ENCODE peak calls at places on chromosomes 4 and X, in ten cellular contexts. I is lower leg skin, E is fibroblast of lung, N is astrocyte of the spinal cord, S is testis, R is WERI-Rb-1, B is GM23338, Z is endodermal cell, H is fibroblast of pulmonary artery, T is fibroblast of mammary gland. P is an unnamed sample.

GRCh38 chrX:19912-20571 is 261.1 kb upstream of the PLCXD1 start:
- DNase-seq in E (no peak), N (peak), R (no peak), H (no peak), S (no peak), T (no peak), Z (peak), B (peak), I (no peak), P (no peak)

GRCh38 chr4:61527886-61528285 is 327.8 kb downstream of the ADGRL3 start:
- DNase-seq in R (no peak), N (peak), E (peak), Z (no peak), S (no peak), B (no peak), T (no peak), H (no peak), I (no peak), P (no peak)

GRCh38 chr4:8029689-8030088 is 90.0 kb upstream of the AFAP1 start:
- DNase-seq in R (peak), I (no peak), B (no peak), T (peak), N (no peak), Z (no peak), S (no peak), E (no peak), H (no peak), P (no peak)

GRCh38 chr4:36280555-36280954 is 861 bp upstream of the DTHD1 start:
- DNase-seq in S (no peak), R (no peak), H (no peak), N (no peak), T (no peak), E (no peak), I (no peak), Z (peak), B (peak), P (no peak)

GRCh38 chrX:130393451-130394074 is 8.1 kb upstream of the GPR119 start:
- DNase-seq in B (peak), N (peak), I (no peak), H (peak), S (peak), E (peak), T (peak), Z (peak), R (peak), P (peak)

GRCh38 chrX:18995216-18995615 is 11.3 kb upstream of the PHKA2 start:
- DNase-seq in T (peak), B (no peak), I (no peak), S (no peak), E (peak), N (peak), H (peak), Z (no peak), R (no peak), P (no peak)

GRCh38 chr4:8592366-8593267 is at the start of gene CPZ:
- DNase-seq in H (peak), I (no peak), T (peak), R (peak), Z (peak), S (peak), N (peak), E (peak), B (peak), P (no peak)

GRCh38 chr4:2927016-2927695 is 36.0 kb downstream of the NOP14 start:
- DNase-seq in T (no peak), S (no peak), R (no peak), Z (no peak), I (no peak), E (no peak), N (no peak), H (no peak), B (no peak), P (no peak)

GRCh38 chrX:69503228-69503834 is 795 bp upstream of the NALF2 start:
- DNase-seq in B (peak), Z (no peak), T (peak), N (no peak), E (peak), H (peak), S (peak), I (no peak), R (peak), P (no peak)

GRCh38 chrX:2184089-2184488 is 316.7 kb downstream of the DHRSX start:
- DNase-seq in B (no peak), I (no peak), E (no peak), H (no peak), Z (no peak), T (no peak), S (no peak), N (no peak), R (no peak), P (no peak)

GRCh38 chrX:141185366-141185765 is 8.4 kb upstream of the LDOC1 start:
- DNase-seq in E (no peak), I (no peak), B (no peak), N (no peak), T (no peak), S (no peak), Z (no peak), H (no peak), R (no peak), P (no peak)

GRCh38 chr4:82715731-82716617 is 82.6 kb downstream of the SCD5 start:
- DNase-seq in S (no peak), I (no peak), R (no peak), B (no peak), T (peak), N (no peak), E (no peak), H (peak), Z (peak), P (no peak)

GRCh38 chr4:161581262-161581661 is 582.5 kb downstream of the FSTL5 start:
- DNase-seq in N (peak), T (no peak), H (peak), B (no peak), I (no peak), S (no peak), R (no peak), E (peak), Z (no peak), P (no peak)

GRCh38 chr4:96315815-96316214 is 475.9 kb downstream of the PDHA2 start:
- DNase-seq in H (peak), E (no peak), S (no peak), R (no peak), N (no peak), Z (no peak), T (no peak), B (no peak), I (no peak), P (no peak)

GRCh38 chr4:12411072-12411471 is 982.4 kb upstream of the HS3ST1 start:
- DNase-seq in B (no peak), N (peak), Z (no peak), E (peak), T (peak), S (no peak), I (no peak), R (no peak), H (peak), P (peak)

GRCh38 chr4:99383833-99384392 is 31.4 kb upstream of the ADH1C start:
- DNase-seq in R (no peak), N (peak), B (no peak), H (peak), I (peak), T (peak), S (peak), Z (no peak), E (peak), P (no peak)

GRCh38 chr4:153620352-153620751 is 63.7 kb upstream of the TLR2 start:
- DNase-seq in T (peak), B (no peak), E (peak), S (no peak), Z (no peak), H (no peak), R (no peak), N (peak), I (no peak), P (no peak)

GRCh38 chr4:109321232-109321631 is 18.8 kb upstream of the COL25A1 start:
- DNase-seq in H (no peak), Z (no peak), E (no peak), T (no peak), B (no peak), R (no peak), I (no peak), N (no peak), S (no peak), P (no peak)

GRCh38 chr4:180437601-180438000 is 1805.6 kb upstream of the TENM3 start:
- DNase-seq in B (no peak), H (no peak), I (no peak), E (no peak), S (no peak), T (no peak), R (no peak), Z (no peak), N (no peak), P (no peak)

GRCh38 chrX:10242036-10242435 is 85.3 kb downstream of the CLCN4 start:
- DNase-seq in Z (no peak), H (no peak), T (no peak), N (no peak), R (no peak), I (no peak), B (no peak), E (no peak), S (no peak), P (no peak)

GRCh38 chrX:40173662-40174593 is 76.2 kb upstream of the BCOR start:
- DNase-seq in B (peak), R (peak), I (no peak), S (peak), T (no peak), H (no peak), Z (peak), N (no peak), E (no peak), P (peak)

GRCh38 chrX:78950157-78950556 is 5.0 kb downstream of the P2RY10 start:
- DNase-seq in E (no peak), R (no peak), H (no peak), Z (no peak), I (no peak), S (no peak), B (no peak), T (no peak), N (no peak), P (no peak)
- H3K4me3 ChIP-seq in E (no peak), R (no peak), H (no peak), Z (no peak), I (no peak), S (no peak), B (no peak), T (no peak), N (no peak), P (no peak)

GRCh38 chr4:53507058-53507457 is 84.2 kb downstream of the LNX1 start:
- DNase-seq in R (no peak), H (no peak), I (no peak), N (no peak), Z (no peak), S (no peak), T (no peak), B (no peak), E (no peak), P (no peak)

GRCh38 chr4:53510316-53510715 is 81.0 kb downstream of the LNX1 start:
- DNase-seq in N (no peak), H (peak), Z (no peak), S (no peak), T (peak), R (no peak), E (no peak), I (no peak), B (no peak), P (no peak)

GRCh38 chr4:53505947-53506346 is 85.3 kb downstream of the LNX1 start:
- DNase-seq in T (peak), H (peak), E (peak), S (no peak), N (no peak), Z (no peak), B (peak), R (no peak), I (no peak), P (no peak)

GRCh38 chr4:53507671-53508286 is 83.5 kb downstream of the LNX1 start:
- DNase-seq in R (no peak), H (peak), B (no peak), E (peak), Z (no peak), I (no peak), T (peak), N (peak), S (peak), P (no peak)

GRCh38 chr4:53508446-53508845 is 82.8 kb downstream of the LNX1 start:
- DNase-seq in N (peak), T (peak), E (peak), I (no peak), Z (no peak), H (peak), R (no peak), B (no peak), S (no peak), P (no peak)
- TF ChIP-seq CTCF in N (no peak), T (peak), E (peak), I (no peak), Z (no peak), H (peak), R (no peak), B (no peak), S (no peak), P (no peak)

DNA sequence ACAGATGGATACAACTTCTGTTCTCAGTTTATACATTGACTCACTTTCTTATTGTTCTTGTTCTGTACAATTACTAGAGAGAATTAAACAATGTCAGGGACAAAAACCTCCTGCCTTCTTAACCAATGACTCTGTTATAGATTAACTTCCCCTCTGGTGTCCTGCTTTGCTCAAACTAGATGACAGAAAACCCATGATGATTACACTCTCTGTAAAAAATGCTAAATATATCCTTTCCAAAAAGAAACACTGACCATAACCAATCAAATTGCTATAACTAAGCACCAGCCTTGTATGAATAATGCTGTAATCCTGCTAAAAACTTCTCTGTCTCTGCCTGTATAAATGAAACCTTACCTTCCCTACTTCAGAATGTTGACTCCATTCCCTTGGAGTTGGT is 29.8 kb upstream of the IL13RA2 start:
- DNase-seq in T (peak), Z (no peak), S (no peak), B (no peak), E (peak), R (no peak), H (no peak), N (no peak), I (no peak), P (no peak)
- H3K4me3 ChIP-seq in T (no peak), Z (no peak), S (no peak), B (no peak), E (no peak), R (no peak), H (no peak), N (no peak), I (no peak), P (no peak)

DNA sequence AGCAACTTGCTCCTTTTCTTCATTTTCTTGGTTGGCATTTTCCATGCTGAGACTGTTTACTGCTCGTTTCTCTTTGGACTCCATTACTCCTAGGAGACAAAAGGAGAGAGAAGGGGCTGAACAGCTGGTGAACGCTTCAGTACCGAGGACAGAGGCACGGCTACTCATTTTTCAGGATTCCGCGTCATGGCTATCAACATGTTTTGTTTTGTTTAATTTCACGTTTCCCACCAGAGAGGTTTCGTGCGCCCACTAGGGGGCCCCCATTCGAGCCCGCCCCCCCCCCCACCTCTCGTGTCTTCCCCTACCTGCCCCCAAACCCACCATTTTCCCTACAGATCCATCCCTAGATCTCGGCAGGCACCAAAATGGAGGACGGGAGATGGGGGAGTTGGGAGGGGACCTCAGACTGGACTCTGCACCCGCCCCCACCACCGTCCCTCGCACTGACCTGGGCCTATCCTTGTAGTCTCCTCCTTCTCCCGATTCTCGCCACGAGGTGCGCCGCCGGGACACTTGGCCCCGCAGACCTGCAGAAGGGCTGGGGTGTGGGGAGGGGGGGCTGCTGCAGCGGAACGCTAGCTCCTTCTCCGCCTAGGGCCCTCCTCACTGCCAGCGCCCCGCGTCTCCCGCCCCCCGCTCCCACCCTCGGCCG is 653 bp downstream of the BEX1 start:
- DNase-seq in Z (peak), B (peak), N (peak), S (peak), T (peak), I (no peak), H (peak), E (peak), R (peak), P (no peak)
- TF ChIP-seq CTCF in Z (peak), B (no peak), N (no peak), S (no peak), T (no peak), I (no peak), H (no peak), E (no peak), R (no peak), P (no peak)

GRCh38 chr4:101347557-101348366 is 436 bp upstream of the PPP3CA start:
- DNase-seq in R (peak), B (peak), S (peak), N (peak), E (peak), Z (peak), I (peak), T (peak), H (peak), P (peak)

GRCh38 chr4:101347267-101347556 is at the start of gene PPP3CA:
- DNase-seq in E (no peak), S (no peak), T (no peak), I (no peak), H (no peak), R (no peak), B (no peak), N (no peak), Z (no peak), P (no peak)

GRCh38 chr4:101346562-101347266 is 612 bp downstream of the PPP3CA start:
- DNase-seq in I (peak), B (peak), Z (peak), T (peak), R (peak), E (peak), H (peak), N (peak), S (peak), P (no peak)

GRCh38 chr4:101348367-101348827 is 1.1 kb upstream of the PPP3CA start:
- DNase-seq in B (peak), E (no peak), N (no peak), S (peak), R (no peak), T (no peak), I (no peak), H (no peak), Z (no peak), P (no peak)

DNA sequence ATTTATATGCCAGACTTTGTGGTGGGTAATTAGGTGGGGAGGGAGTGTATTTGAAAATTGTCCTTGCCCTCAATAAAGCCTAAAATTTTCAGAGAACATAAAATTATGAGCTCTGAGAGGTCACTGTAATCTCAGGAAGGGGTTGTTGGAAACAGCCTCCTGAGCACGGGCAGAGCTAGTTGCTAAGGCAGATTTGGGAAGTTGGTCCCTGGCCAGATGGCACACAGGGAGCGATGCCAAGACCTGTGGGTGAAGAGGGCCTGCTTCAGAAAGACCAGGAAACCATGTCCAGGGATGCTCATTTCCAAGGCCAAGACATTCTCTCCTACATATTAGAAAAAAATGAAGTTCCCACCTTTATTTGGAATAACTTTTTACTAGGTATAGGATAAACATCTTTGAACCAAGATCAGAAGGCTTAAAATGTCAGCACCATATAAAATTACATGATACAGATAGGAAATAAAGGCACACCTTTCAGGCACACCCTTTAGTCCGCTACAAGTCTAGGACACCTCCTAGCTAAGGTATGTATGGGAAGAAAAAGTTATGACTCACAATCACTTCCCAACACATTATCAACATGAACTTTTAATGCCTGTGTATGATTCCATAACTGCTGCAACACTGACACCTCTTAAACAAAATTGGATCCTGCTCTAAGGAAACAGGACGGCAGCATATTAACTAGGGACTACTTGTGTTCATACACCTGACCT is 2.2 kb upstream of the PPP3CA start:
- DNase-seq in E (peak), R (no peak), I (peak), T (peak), H (peak), S (peak), Z (no peak), B (no peak), N (no peak), P (peak)
- H3K4me3 ChIP-seq in E (no peak), R (no peak), I (no peak), T (no peak), H (peak), S (no peak), Z (no peak), B (no peak), N (no peak), P (peak)

GRCh38 chr4:155614111-155614762 is 52.4 kb upstream of the GUCY1A1 start:
- DNase-seq in S (no peak), H (peak), I (no peak), E (no peak), R (no peak), T (no peak), Z (no peak), B (no peak), N (no peak), P (no peak)

GRCh38 chr4:155615054-155615887 is 51.4 kb upstream of the GUCY1A1 start:
- DNase-seq in H (no peak), S (no peak), T (no peak), Z (no peak), R (no peak), B (no peak), N (no peak), E (no peak), I (no peak), P (no peak)

GRCh38 chr4:155618183-155618838 is 48.3 kb upstream of the GUCY1A1 start:
- DNase-seq in Z (no peak), E (no peak), T (peak), S (no peak), H (no peak), B (no peak), I (no peak), R (no peak), N (no peak), P (no peak)

GRCh38 chr4:155616112-155616511 is 50.5 kb upstream of the GUCY1A1 start:
- DNase-seq in H (no peak), R (no peak), N (no peak), T (no peak), I (no peak), S (no peak), E (no peak), Z (no peak), B (no peak), P (no peak)

GRCh38 chr4:155617312-155617711 is 49.3 kb upstream of the GUCY1A1 start:
- DNase-seq in I (no peak), R (no peak), E (peak), H (peak), T (no peak), N (peak), Z (no peak), B (no peak), S (no peak), P (no peak)
- TF ChIP-seq CTCF in I (no peak), R (no peak), E (no peak), H (no peak), T (no peak), N (no peak), Z (no peak), B (no peak), S (no peak), P (no peak)

P was measured in LNCaP clone FGC.